ENCODE peak calls at places on chromosomes 11 and 22, in five cellular contexts. Q is amygdala; J is activated T-helper 9 cell treated with anti-CD3 and anti-CD28 coated beads, Interleukin-2, amount 50 U/mL, for 16 hours; V is stimulated activated CD4-positive, alpha-beta T cell treated with anti-CD3 and anti-CD28 coated beads, Interleukin-12 subunit alpha, Interleukin-12 subunit beta, amount 100 ng/mL, for 4 hours; K is memory B cell. H is an unnamed sample.

GRCh38 chr11:26105762-26106423 is 226.0 kb upstream of the ANO3 start:
- DNase-seq in Q (no peak), K (no peak), J (no peak), V (no peak), H (no peak)

GRCh38 chr11:114026355-114026754 is 33.2 kb upstream of the ZBTB16 start:
- DNase-seq in K (no peak), V (no peak), Q (no peak), J (no peak), H (no peak)

GRCh38 chr11:41177791-41178190 is 281.7 kb downstream of the LRRC4C start:
- DNase-seq in K (no peak), J (no peak), V (no peak), Q (no peak), H (no peak)

GRCh38 chr11:17413414-17414316 is 25.2 kb upstream of the KCNJ11 start:
- DNase-seq in Q (no peak), V (no peak), J (no peak), K (no peak), H (no peak)

GRCh38 chr11:69208190-69209037 is 52.7 kb downstream of the SMIM38 start:
- DNase-seq in J (no peak), V (no peak), Q (no peak), K (no peak), H (no peak)

GRCh38 chr11:15484398-15484797 is 369.7 kb downstream of the INSC start:
- DNase-seq in V (no peak), J (no peak), K (no peak), Q (no peak), H (no peak)

GRCh38 chr22:41561788-41562187 is 978 bp downstream of the CSDC2 start:
- DNase-seq in K (no peak), V (no peak), Q (no peak), J (no peak), H (no peak)

GRCh38 chr11:116062129-116062525 is 557.9 kb upstream of the CADM1 start:
- DNase-seq in Q (no peak), J (no peak), K (no peak), V (no peak), H (no peak)

GRCh38 chr11:60121259-60121658 is 32.8 kb downstream of the MS4A2 start:
- DNase-seq in K (no peak), Q (no peak), V (no peak), J (no peak), H (no peak)

GRCh38 chr11:10488581-10489443 is 33.7 kb downstream of the AMPD3 start:
- DNase-seq in K (peak; percentile 77), J (no peak), Q (no peak), V (no peak), H (no peak)

GRCh38 chr11:79440451-79441158 is at the start of gene TENM4:
- DNase-seq in K (peak; percentile 72), J (no peak), Q (peak; percentile 59), V (no peak), H (no peak)

GRCh38 chr11:15826008-15826650 is 530.2 kb downstream of the SOX6 start:
- DNase-seq in K (no peak), V (no peak), J (no peak), Q (no peak), H (no peak)

GRCh38 chr11:129613076-129613475 is 202.6 kb upstream of the TMEM45B start:
- DNase-seq in J (no peak), V (no peak), Q (no peak), K (no peak), H (no peak)

GRCh38 chr22:35422145-35422544 is 22.2 kb downstream of the MCM5 start:
- DNase-seq in Q (no peak), V (no peak), K (no peak), J (no peak), H (no peak)

GRCh38 chr11:66489636-66490035 is 9.4 kb downstream of the DPP3 start:
- DNase-seq in V (no peak), K (no peak), Q (no peak), J (no peak), H (no peak)

GRCh38 chr22:46777609-46777970 is 15.1 kb downstream of the TBC1D22A start:
- DNase-seq in Q (no peak), J (no peak), K (peak; percentile 62), V (peak; percentile 59), H (no peak)

GRCh38 chr22:20899827-20900423 is 17.3 kb upstream of the CRKL start:
- DNase-seq in V (no peak), J (no peak), Q (no peak), K (no peak), H (no peak)

GRCh38 chr22:23673826-23674690 is 16.8 kb upstream of the RGL4 start:
- DNase-seq in V (no peak), J (no peak), Q (no peak), K (no peak), H (no peak)

GRCh38 chr11:128394436-128395089 is 192.8 kb downstream of the ETS1 start:
- DNase-seq in Q (no peak), J (no peak), K (no peak), V (no peak), H (no peak)

GRCh38 chr11:6405837-6406236 is 13.1 kb downstream of the APBB1 start:
- DNase-seq in V (no peak), Q (no peak), J (no peak), K (no peak), H (no peak)

GRCh38 chr11:35852056-35852455 is 91.8 kb upstream of the LDLRAD3 start:
- DNase-seq in J (no peak), V (no peak), K (no peak), Q (no peak), H (no peak)

GRCh38 chr11:74403607-74404006 is 5.4 kb upstream of the PGM2L1 start:
- DNase-seq in J (no peak), V (no peak), Q (no peak), K (no peak), H (no peak)

GRCh38 chr22:23431337-23432072 is 148.6 kb downstream of the IGLL1 start:
- DNase-seq in K (no peak), V (no peak), J (no peak), Q (no peak), H (no peak)

GRCh38 chr11:64690235-64690634 is 32.8 kb downstream of the NRXN2 start:
- DNase-seq in J (no peak), Q (no peak), K (no peak), V (no peak), H (no peak)

GRCh38 chr11:95279921-95280861 is 49.2 kb upstream of the SESN3 start:
- DNase-seq in Q (no peak), K (no peak), V (no peak), J (no peak), H (no peak)

GRCh38 chr11:2298795-2299747 is 2.6 kb downstream of the C11orf21 start:
- DNase-seq in Q (no peak), J (no peak), V (no peak), K (no peak), H (no peak)

GRCh38 chr11:120200677-120201076 is 10.2 kb upstream of the OAF start:
- DNase-seq in K (no peak), V (no peak), J (no peak), Q (no peak), H (no peak)

GRCh38 chr11:129574431-129574830 is 198.8 kb downstream of the BARX2 start:
- DNase-seq in Q (no peak), V (no peak), J (no peak), K (no peak), H (no peak)

GRCh38 chr11:92204731-92205130 is 19.9 kb upstream of the FAT3 start:
- DNase-seq in V (no peak), K (no peak), Q (no peak), J (no peak), H (no peak)

GRCh38 chr11:28984216-28984615 is 876.0 kb downstream of the METTL15 start:
- DNase-seq in Q (no peak), V (no peak), K (no peak), J (no peak), H (no peak)

GRCh38 chr11:27087425-27087824 is 46.8 kb downstream of the BBOX1 start:
- DNase-seq in V (no peak), J (no peak), K (no peak), Q (no peak), H (no peak)

GRCh38 chr11:69443138-69443967 is 38.1 kb upstream of the LINC01488 start:
- DNase-seq in V (peak; percentile 74), K (peak; percentile 64), Q (peak; percentile 70), J (peak; percentile 41), H (peak; percentile 23)

GRCh38 chr11:27466363-27466762 is 6.2 kb downstream of the LGR4 start:
- DNase-seq in K (no peak), J (no peak), V (no peak), Q (no peak), H (no peak)